ENCODE peak calls at places on chromosomes 7 and 10, in six cellular contexts. K is HepG2, V is SK-N-SH, R is GM12878, X is H1, C is K562. H is an unnamed sample.

GRCh38 chr7:42661312-42661711 is 250.6 kb downstream of the C7orf25 start:
- DNase-seq in V (no peak), C (no peak), R (no peak), X (no peak), K (no peak), H (no peak)

GRCh38 chr7:26199301-26200112 is 1.0 kb downstream of the HNRNPA2B1 start:
- DNase-seq in C (peak), V (peak), K (no peak), X (no peak), R (no peak), H (no peak)

GRCh38 chr10:51358227-51358626 is 283.9 kb downstream of the PRKG1 start:
- DNase-seq in R (no peak), X (no peak), V (no peak), C (no peak), K (no peak), H (no peak)

GRCh38 chr7:23491502-23491901 is 21.2 kb upstream of the IGF2BP3 start:
- DNase-seq in V (no peak), C (no peak), X (no peak), K (no peak), R (no peak), H (peak)

GRCh38 chr10:70191161-70191770 is 21.0 kb upstream of the SAR1A start:
- DNase-seq in R (no peak), X (no peak), V (no peak), K (no peak), C (no peak), H (no peak)

GRCh38 chr7:141649865-141650499 is 52.0 kb downstream of the DENND11 start:
- DNase-seq in R (peak), V (peak), C (peak), X (no peak), K (peak), H (peak)

GRCh38 chr7:2038876-2039728 is 193.6 kb downstream of the MAD1L1 start:
- DNase-seq in K (no peak), C (no peak), X (no peak), V (peak), R (no peak), H (no peak)

GRCh38 chr7:156026076-156027002 is 214.1 kb upstream of the SHH start:
- DNase-seq in R (no peak), V (no peak), K (no peak), X (peak), C (no peak), H (no peak)

GRCh38 chr10:101218423-101219136 is 10.7 kb downstream of the LBX1 start:
- DNase-seq in C (no peak), X (no peak), V (peak), R (no peak), K (no peak), H (no peak)

GRCh38 chr10:22308390-22308789 is 7.8 kb upstream of the COMMD3 start:
- DNase-seq in C (no peak), K (no peak), R (peak), X (no peak), V (no peak), H (no peak)

GRCh38 chr10:108913300-108913699 is 1010.0 kb downstream of the XPNPEP1 start:
- DNase-seq in X (no peak), K (no peak), R (no peak), C (no peak), V (no peak), H (no peak)

GRCh38 chr7:121079425-121080169 is 91.1 kb downstream of the CPED1 start:
- DNase-seq in V (no peak), R (no peak), C (no peak), X (no peak), K (peak), H (no peak)

GRCh38 chr10:110513949-110514348 is 16.2 kb downstream of the DUSP5 start:
- DNase-seq in K (no peak), R (no peak), X (no peak), V (no peak), C (no peak), H (no peak)

GRCh38 chr10:4265964-4266363 is 481.0 kb upstream of the KLF6 start:
- DNase-seq in R (no peak), C (no peak), V (no peak), X (no peak), K (no peak), H (no peak)

GRCh38 chr10:95229724-95230627 is 35.9 kb downstream of the ACSM6 start:
- DNase-seq in V (no peak), X (peak), K (no peak), C (no peak), R (no peak), H (no peak)

GRCh38 chr10:26430641-26431163 is 7.4 kb upstream of the APBB1IP start:
- DNase-seq in K (no peak), X (no peak), V (no peak), R (peak), C (no peak), H (peak)

GRCh38 chr10:48545462-48546145 is 59.3 kb downstream of the ARHGAP22 start:
- DNase-seq in X (peak), C (no peak), R (no peak), K (no peak), V (peak), H (no peak)

GRCh38 chr10:47087667-47088066 is 176.4 kb downstream of the PTPN20 start:
- DNase-seq in X (no peak), R (no peak), K (no peak), C (no peak), V (no peak), H (no peak)

GRCh38 chr7:47792521-47793121 is 155.6 kb downstream of the PKD1L1 start:
- DNase-seq in R (no peak), K (no peak), V (no peak), X (no peak), C (no peak), H (no peak)

GRCh38 chr10:31395695-31396094 is 76.7 kb downstream of the ZEB1 start:
- DNase-seq in R (no peak), V (no peak), X (no peak), C (no peak), K (no peak), H (no peak)

GRCh38 chr10:59885430-59886134 is 20.8 kb downstream of the CCDC6 start:
- DNase-seq in R (peak), C (peak), X (no peak), K (no peak), V (no peak), H (peak)

GRCh38 chr7:156780724-156781455 is 112.1 kb downstream of the LMBR1 start:
- DNase-seq in V (no peak), X (no peak), C (no peak), K (no peak), R (peak), H (no peak)

GRCh38 chr10:15879663-15880062 is 19.4 kb upstream of the MINDY3 start:
- DNase-seq in V (no peak), C (no peak), X (no peak), K (no peak), R (no peak), H (no peak)

GRCh38 chr10:125779403-125780327 is 4.0 kb upstream of the MMP21 start:
- DNase-seq in C (no peak), K (no peak), X (peak), V (no peak), R (no peak), H (no peak)

GRCh38 chr10:133520193-133520738 is 6.9 kb upstream of the CYP2E1 start:
- DNase-seq in V (peak), R (peak), X (peak), C (peak), K (peak), H (peak)

GRCh38 chr7:2723138-2723850 is 35.3 kb downstream of the AMZ1 start:
- DNase-seq in C (no peak), R (no peak), V (no peak), X (no peak), K (no peak), H (no peak)

GRCh38 chr7:159035571-159036073 is 109.0 kb downstream of the VIPR2 start:
- DNase-seq in C (no peak), R (no peak), K (no peak), X (peak), V (no peak), H (no peak)

GRCh38 chr10:131355116-131355515 is 43.6 kb upstream of the TCERG1L start:
- DNase-seq in X (no peak), K (no peak), R (no peak), V (peak), C (no peak), H (no peak)

GRCh38 chr10:70974351-70974901 is 86.1 kb upstream of the PCBD1 start:
- DNase-seq in K (no peak), X (no peak), C (peak), R (no peak), V (peak), H (no peak)

GRCh38 chr10:99659868-99660366 is 608 bp downstream of the ENTPD7 start:
- DNase-seq in K (no peak), R (no peak), X (no peak), V (peak), C (no peak), H (no peak)

GRCh38 chr7:91759205-91759863 is 121.2 kb downstream of the MTERF1 start:
- DNase-seq in R (no peak), X (no peak), K (peak), V (no peak), C (no peak), H (no peak)

DNA sequence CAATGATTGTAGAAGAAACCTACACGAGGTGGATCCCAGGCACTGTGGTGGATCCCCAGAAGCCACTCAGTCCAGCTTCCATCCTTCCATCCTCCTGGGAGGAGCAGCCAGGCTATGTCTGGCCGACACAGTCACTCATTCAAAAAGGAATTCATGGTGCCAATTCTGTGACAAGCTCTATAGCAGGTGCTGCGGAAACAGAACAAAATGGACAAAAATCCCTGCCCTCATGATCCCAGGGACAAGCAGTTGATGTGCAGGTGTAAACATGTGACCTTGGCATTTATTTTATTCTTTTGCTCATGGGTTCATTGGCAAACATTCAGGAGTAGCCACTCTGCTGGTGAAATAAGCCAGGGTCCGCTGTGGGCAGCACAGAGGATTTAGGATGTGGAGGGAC is 49.2 kb upstream of the FGFR2 start:
- DNase-seq in C (no peak), V (no peak), R (no peak), K (no peak), X (no peak), H (no peak)
- H3K27ac ChIP-seq in C (no peak), V (no peak), R (no peak), K (no peak), X (no peak), H (no peak)

GRCh38 chr7:148722340-148723165 is 23.9 kb downstream of the CUL1 start:
- DNase-seq in K (peak), X (no peak), R (no peak), V (no peak), C (no peak), H (peak)
- TF ChIP-seq CTCF in K (no peak), X (no peak), R (no peak), V (no peak), C (no peak), H (no peak)

DNA sequence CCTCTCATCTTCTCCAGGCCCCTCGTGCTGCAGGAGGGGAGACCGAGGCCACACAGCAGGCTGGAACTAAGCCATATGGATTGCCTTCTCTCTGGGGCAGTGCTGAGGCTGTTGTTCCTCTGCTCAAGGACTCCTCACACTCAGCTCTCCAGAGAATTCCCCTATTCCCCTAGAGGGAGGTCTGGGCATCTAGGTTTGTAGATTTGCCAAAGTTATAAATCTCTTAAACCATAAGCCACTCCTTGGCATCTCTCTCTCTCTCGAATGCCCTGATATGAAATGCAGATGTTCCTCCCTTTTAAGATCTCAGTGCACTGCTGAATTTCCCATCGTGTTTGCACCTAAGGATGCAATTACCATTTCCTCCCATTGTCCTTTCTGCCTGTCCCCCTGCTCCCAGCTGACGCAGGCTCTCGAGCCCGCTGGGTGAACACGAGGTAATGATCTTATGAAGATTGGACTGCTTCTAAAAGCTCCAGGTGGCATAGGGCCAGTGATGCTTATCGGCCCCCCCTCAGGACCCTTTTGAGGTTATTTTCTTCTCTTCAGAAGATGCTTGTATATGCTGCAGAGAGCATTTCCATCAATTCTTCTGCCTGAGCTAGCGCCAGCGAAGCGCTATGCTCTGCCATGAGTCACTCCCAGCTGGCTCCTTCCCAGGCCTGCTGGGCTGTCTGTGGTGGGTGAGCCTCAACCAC is 41.7 kb upstream of the AQP1 start:
- DNase-seq in R (no peak), V (peak), K (no peak), X (no peak), C (no peak), H (no peak)
- TF ChIP-seq GABPA in R (no peak), V (no peak), K (no peak), X (no peak), C (no peak), H (no peak)

GRCh38 chr7:116545411-116545993 is 20.7 kb downstream of the CAV1 start:
- DNase-seq in C (no peak), X (no peak), R (no peak), V (no peak), K (no peak), H (no peak)
- H3K27ac ChIP-seq in C (no peak), X (no peak), R (no peak), V (peak), K (no peak), H (no peak)

GRCh38 chr7:40579401-40579800 is 444.6 kb downstream of the SUGCT start:
- DNase-seq in X (no peak), V (no peak), C (no peak), K (no peak), R (no peak), H (no peak)
- TF ChIP-seq CTCF in X (peak), V (peak), C (no peak), K (no peak), R (no peak), H (no peak)

GRCh38 chr10:5628366-5628765 is 38.0 kb downstream of the ASB13 start:
- DNase-seq in V (no peak), K (no peak), X (no peak), C (no peak), R (no peak), H (no peak)

GRCh38 chr10:5631936-5632335 is 34.5 kb downstream of the ASB13 start:
- DNase-seq in C (no peak), K (no peak), R (no peak), V (no peak), X (no peak), H (no peak)

GRCh38 chr10:5629789-5630436 is 36.5 kb downstream of the ASB13 start:
- DNase-seq in C (peak), K (peak), R (peak), X (peak), V (peak), H (no peak)

GRCh38 chr10:5627486-5628044 is 38.8 kb downstream of the ASB13 start:
- DNase-seq in K (peak), R (no peak), X (no peak), C (no peak), V (no peak), H (no peak)

DNA sequence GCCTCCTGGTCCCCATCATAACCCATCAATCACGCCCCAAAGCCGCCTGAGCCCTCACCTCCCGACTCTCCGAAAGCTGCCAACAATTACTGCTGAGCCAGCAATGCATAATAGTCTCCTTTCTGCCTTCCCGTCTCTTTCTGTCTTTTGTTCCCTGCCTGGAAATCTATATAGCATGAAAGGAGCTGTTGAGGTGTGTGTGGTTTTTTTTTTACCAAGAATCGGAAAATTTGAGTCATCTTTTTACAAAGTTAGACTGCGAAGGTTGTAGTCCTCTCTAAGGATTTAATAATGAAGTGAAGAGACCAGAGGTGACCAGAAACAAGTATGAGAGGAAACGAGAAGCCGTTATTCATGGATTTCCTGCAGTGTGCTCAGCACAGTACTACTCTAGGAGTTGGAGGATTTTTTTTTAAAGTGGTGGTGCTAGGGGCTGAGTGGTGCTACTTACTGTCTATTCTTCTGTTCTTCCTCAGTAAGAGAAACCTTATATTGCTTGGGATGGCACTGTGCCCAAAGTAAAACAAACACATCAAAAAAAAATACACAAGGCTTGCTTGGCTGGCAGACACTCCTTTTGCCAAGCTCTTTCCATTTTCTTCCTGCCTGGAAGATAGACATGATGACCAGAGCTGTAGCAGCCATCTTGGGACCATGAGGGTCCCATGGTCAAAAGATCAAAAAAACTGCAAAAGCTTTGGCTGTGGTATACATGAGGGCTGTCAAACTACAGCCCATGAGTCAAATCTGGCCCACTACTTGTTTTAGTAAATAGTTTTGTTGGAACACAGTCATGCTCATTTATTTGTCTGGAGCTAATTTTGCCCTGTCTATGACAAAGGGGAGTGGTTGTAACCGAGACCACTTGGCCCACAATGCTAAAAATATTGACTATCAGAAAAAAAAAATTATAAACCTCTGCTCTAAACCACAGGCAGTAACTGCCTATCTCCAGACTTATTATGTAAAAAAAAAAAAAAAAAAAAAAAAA is 37.3 kb downstream of the ASB13 start:
- DNase-seq in X (no peak), K (no peak), V (no peak), C (no peak), R (no peak), H (no peak)
- TF ChIP-seq GABPA in X (no peak), K (no peak), V (no peak), C (no peak), R (no peak), H (no peak)

DNA sequence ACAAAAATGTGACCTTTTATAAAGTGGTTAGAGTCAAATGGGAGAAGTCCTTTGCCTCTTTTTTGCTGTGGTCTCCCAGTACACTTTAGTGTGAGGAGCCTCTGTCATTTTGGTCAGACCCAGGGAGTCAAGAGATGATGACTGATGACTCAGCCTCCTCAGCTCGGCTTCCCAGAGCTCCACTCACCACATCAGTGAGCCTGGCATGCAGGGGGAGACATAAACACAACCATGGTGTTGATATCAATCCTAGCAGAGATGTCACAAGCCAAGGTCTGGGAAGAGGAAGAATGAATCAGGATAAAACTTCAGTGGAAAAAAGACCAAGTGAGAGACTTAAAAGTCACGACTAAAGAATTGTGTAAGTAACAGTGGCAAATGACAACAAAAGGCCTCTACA is 50.1 kb downstream of the TFAM start:
- DNase-seq in K (peak), R (no peak), V (no peak), C (no peak), X (no peak), H (no peak)
- H3K27ac ChIP-seq in K (no peak), R (no peak), V (peak), C (no peak), X (no peak), H (no peak)

DNA sequence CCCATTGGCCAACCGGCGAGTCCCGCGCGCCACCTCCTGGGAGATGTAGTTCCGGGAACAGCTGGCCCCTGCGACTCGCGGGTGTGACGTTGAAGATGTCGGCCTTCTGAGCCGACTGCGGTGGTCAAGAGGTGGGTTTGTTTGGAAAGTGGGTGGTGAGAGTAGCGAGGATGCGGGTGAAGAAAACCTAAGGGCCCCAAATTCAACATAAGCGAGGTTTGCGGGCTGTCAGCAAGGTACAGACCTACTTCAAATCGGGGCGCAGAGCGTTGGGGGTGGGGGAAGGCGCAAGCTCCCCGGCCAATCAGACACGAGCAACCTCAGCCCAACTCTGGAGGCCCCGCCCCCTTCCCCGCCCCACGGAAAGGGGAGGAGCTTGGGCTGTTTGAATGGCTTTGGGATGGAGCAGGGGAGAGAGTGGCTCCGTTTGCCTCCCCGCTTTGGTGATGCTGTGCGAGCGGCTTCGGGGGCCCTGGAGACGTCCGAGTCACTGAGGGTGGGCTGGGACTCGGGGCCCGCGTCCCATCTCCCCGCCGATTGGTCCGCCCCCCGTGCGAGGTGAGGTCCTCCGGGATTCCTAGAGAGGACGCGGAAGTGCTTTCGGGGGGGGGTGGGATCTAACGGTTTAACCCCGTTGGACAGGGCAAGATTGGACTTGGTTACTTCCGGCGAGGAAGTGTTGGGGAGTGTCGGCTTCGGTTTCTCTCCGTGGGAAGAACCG is at the start of gene ZKSCAN5:
- DNase-seq in X (peak), R (peak), C (peak), V (peak), K (peak), H (peak)
- TF ChIP-seq CTCF in X (no peak), R (no peak), C (no peak), V (no peak), K (no peak), H (no peak)